ENCODE peak calls at places on chromosomes 7 and 10, in eight cellular contexts. C is PC-3, Y is heart left ventricle, J is BE2C, M is esophagus squamous epithelium, U is adrenal gland, S is ovary, Z is tibial artery. L is an unnamed sample. For H3K4me1, the result is how much of the 10 kb centered on the place peaks cover.

GRCh38 chr10:110067960-110068770 is 60.4 kb downstream of the ADD3 start:
- DNase-seq in M (no peak), S (no peak), Y (peak), C (no peak), Z (no peak), U (no peak), J (no peak), L (no peak)

GRCh38 chr10:77274046-77274795 is 363.4 kb downstream of the KCNMA1 start:
- DNase-seq in S (no peak), U (no peak), M (no peak), Y (no peak), J (no peak), C (peak), Z (no peak), L (no peak)

GRCh38 chr7:112070674-112071256 is 135.4 kb downstream of the DOCK4 start:
- DNase-seq in M (no peak), S (no peak), J (no peak), Y (no peak), U (no peak), Z (no peak), C (no peak), L (no peak)

GRCh38 chr7:133445617-133446016 is 192.7 kb downstream of the EXOC4 start:
- DNase-seq in J (no peak), C (no peak), Y (no peak), S (no peak), Z (no peak), M (no peak), U (no peak), L (no peak)

GRCh38 chr10:130737622-130738021 is 573.9 kb downstream of the TCERG1L start:
- DNase-seq in M (no peak), U (peak), J (no peak), Z (peak), S (no peak), C (no peak), Y (no peak), L (no peak)

GRCh38 chr7:31002256-31002655 is 38.5 kb downstream of the GHRHR start:
- DNase-seq in C (no peak), S (no peak), Z (no peak), U (no peak), J (no peak), M (no peak), Y (no peak), L (no peak)

GRCh38 chr7:12508005-12508404 is 62.5 kb upstream of the SCIN start:
- DNase-seq in J (no peak), C (no peak), U (no peak), S (no peak), M (no peak), Z (no peak), Y (no peak), L (no peak)

GRCh38 chr10:6141296-6142151 is 52.7 kb downstream of the RBM17 start:
- DNase-seq in J (peak), S (no peak), Z (no peak), U (no peak), C (peak), M (no peak), Y (peak), L (no peak)

GRCh38 chr10:110629680-110630191 is 14.4 kb upstream of the RBM20 start:
- DNase-seq in C (peak), S (no peak), M (no peak), Z (no peak), U (no peak), J (no peak), Y (no peak), L (no peak)

GRCh38 chr10:125024496-125025234 is 82.7 kb downstream of the ZRANB1 start:
- DNase-seq in Z (no peak), J (peak), M (no peak), S (no peak), C (no peak), Y (no peak), U (no peak), L (no peak)
- H3K4me3 ChIP-seq in Z (peak), J (peak), M (no peak), S (no peak), C (no peak), Y (peak), U (no peak), L (no peak)

DNA sequence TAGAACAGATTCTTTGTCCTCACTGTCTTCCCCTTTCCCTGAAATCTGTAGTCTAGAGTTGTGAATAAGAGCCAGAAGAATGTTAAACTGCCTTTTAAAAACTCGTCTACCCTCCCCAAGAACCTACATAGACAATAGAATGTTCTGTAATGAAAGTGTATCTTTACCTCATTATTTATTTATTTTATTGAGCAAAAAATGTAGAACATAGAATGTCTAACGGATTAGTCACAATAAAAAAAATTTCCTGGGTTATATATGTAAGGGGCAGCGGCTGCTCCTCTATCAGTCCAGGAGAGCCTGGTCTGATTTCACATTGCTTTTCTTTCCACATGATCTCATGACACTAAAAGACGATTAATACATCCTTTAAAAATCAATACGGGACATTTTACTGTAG is 135.7 kb downstream of the SDK1 start:
- DNase-seq in J (no peak), Y (no peak), U (no peak), C (peak), M (no peak), Z (no peak), S (no peak), L (no peak)
- TF ChIP-seq CTCF in J (no peak), Y (no peak), U (no peak), C (no peak), M (no peak), Z (no peak), S (no peak), L (no peak)

DNA sequence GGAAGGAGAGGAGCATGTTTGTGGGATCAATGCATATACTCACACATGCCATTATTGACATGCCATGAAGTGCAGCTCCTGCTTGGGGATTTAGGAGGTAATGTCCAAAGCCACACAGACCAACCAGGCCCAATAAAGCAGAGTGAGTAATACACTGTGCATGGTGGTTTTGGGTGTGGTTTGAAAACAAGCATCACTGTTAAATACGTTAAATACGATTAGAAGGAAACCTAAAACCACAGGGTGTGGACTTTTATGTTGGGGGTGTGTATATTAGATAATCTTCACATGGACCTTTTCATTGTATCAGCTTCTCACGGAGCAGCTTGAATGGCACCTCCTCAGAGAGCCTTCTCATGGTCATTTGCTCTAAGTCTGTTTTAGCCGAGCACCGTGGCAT is 10.4 kb upstream of the EIF3A start:
- DNase-seq in J (no peak), M (no peak), S (no peak), Z (no peak), Y (no peak), U (peak), C (peak), L (no peak)
- H3K4me1 ChIP-seq in J (under half), M (under half), S (under half), Z (under half), Y (under half), U (under half), C (under half), L (under half)

DNA sequence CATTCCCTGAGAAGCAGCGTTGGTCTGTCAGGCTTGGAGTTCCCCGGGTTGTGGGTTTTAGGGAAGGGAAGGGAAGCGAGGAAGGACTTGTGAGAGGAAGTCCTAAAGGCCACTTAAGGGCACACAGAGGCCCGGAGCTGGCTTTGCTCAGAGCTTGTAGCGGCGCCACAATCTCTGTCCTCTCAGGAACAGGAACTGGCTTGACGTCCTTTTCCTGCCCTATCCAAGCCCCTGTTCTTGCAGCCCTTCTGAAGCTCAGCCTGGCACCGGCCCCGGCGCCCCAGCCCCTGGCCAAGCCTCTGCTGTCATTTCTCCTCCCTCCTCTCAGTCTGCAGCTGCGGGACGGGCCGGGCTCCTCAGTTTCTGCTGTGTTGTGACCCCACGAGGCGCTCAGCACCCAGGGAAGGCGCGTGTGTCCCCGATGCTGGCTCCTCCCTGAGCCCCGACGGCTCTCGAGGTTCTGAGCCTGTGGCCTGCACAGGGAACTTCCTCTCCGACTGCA is at the start of gene GIMAP8:
- DNase-seq in U (peak), C (no peak), M (peak), Y (peak), Z (peak), J (no peak), S (no peak), L (peak)
- H3K4me3 ChIP-seq in U (no peak), C (no peak), M (peak), Y (peak), Z (peak), J (no peak), S (peak), L (no peak)

GRCh38 chr7:139829654-139830130 is 628 bp downstream of the TBXAS1 start:
- DNase-seq in S (no peak), M (no peak), J (no peak), C (no peak), Y (no peak), U (no peak), Z (no peak), L (no peak)

GRCh38 chr7:139828880-139829653 is at the start of gene TBXAS1:
- DNase-seq in C (peak), Z (no peak), J (no peak), U (peak), S (no peak), Y (peak), M (no peak), L (no peak)

GRCh38 chr7:139828446-139828845 is 618 bp upstream of the TBXAS1 start:
- DNase-seq in Z (no peak), S (no peak), C (no peak), U (no peak), J (no peak), Y (no peak), M (no peak), L (no peak)

GRCh38 chr7:139825666-139826290 is 3.3 kb upstream of the TBXAS1 start:
- DNase-seq in Z (no peak), J (no peak), U (no peak), M (no peak), Y (no peak), C (peak), S (no peak), L (no peak)

DNA sequence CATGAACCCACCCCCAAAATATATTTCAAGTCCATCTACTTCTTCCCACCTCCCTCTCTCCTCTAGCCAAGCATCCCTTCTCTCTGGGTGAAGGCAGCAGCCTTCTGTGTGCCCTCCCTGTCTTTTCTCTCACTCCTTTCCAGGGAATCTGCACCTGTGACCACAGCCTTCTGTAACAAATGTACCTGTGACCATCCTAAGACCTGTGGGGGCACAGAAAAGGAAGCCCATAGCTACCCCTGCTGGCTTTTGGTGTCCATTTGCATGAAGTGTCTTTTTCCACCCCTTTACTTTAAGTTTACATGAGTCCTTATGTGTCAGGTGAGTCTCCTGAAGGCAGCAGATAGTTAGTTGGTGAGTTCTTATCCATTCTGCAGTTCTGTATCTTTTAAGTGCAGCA is 2.0 kb upstream of the TBXAS1 start:
- DNase-seq in J (no peak), Z (no peak), S (no peak), C (peak), U (no peak), M (no peak), Y (no peak), L (no peak)
- TF ChIP-seq CTCF in J (peak), Z (peak), S (no peak), C (no peak), U (no peak), M (no peak), Y (peak), L (no peak)

GRCh38 chr10:102603946-102604345 is 40.3 kb upstream of the TRIM8 start:
- DNase-seq in Y (no peak), S (no peak), M (no peak), J (no peak), C (no peak), U (no peak), Z (no peak), L (no peak)
- H3K4me1 ChIP-seq in Y (half or more), S (under half), M (under half), J (under half), C (under half), U (under half), Z (under half), L (under half)

DNA sequence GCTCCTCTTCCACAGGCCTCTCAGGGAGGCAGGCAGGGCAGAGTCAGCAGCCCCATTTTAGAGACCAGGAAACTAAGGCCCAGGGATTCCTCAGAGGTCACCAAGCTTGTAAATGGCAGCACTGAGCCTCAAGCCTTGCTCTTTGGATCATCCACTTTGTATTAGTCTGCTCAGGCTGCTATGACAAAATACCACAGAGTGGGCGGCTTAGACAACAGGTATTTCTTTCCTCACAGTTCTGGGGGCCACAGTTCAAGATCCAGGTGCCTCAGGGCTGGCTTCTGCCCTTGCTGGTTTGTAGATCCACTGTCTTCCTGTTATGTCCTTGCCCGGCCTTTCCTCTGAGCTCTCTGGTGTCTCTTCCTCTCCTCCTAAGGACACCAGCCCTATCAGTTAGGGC is 151.2 kb downstream of the GRK5 start:
- DNase-seq in Y (peak), M (no peak), U (no peak), C (no peak), S (no peak), J (no peak), Z (no peak), L (no peak)
- H3K4me3 ChIP-seq in Y (no peak), M (no peak), U (no peak), C (no peak), S (no peak), J (no peak), Z (no peak), L (no peak)

GRCh38 chr10:88194041-88194887 is 330.8 kb downstream of the PTEN start:
- DNase-seq in M (no peak), U (no peak), Z (no peak), C (no peak), J (no peak), S (no peak), Y (no peak), L (no peak)

GRCh38 chr10:88196298-88196697 is 332.9 kb downstream of the PTEN start:
- DNase-seq in M (no peak), Y (no peak), Z (no peak), C (no peak), U (no peak), S (no peak), J (no peak), L (no peak)

GRCh38 chr10:88198023-88198422 is 334.6 kb downstream of the PTEN start:
- DNase-seq in U (no peak), S (no peak), M (no peak), J (no peak), Z (no peak), C (no peak), Y (no peak), L (no peak)

GRCh38 chr10:88194961-88195367 is 331.5 kb downstream of the PTEN start:
- DNase-seq in J (peak), Y (no peak), Z (no peak), U (no peak), C (no peak), S (no peak), M (no peak), L (no peak)

GRCh38 chr10:88195841-88196240 is 332.4 kb downstream of the PTEN start:
- DNase-seq in Y (no peak), M (no peak), J (no peak), Z (no peak), U (no peak), C (no peak), S (no peak), L (no peak)
- TF ChIP-seq CTCF in Y (no peak), M (no peak), J (no peak), Z (no peak), U (no peak), C (no peak), S (no peak), L (no peak)

GRCh38 chr10:3402334-3402733 is 229.8 kb upstream of the PITRM1 start:
- DNase-seq in S (no peak), U (no peak), Y (no peak), Z (no peak), J (no peak), C (no peak), M (no peak), L (no peak)

GRCh38 chr10:3399756-3400155 is 227.2 kb upstream of the PITRM1 start:
- DNase-seq in J (no peak), M (no peak), S (no peak), Z (no peak), Y (no peak), U (no peak), C (peak), L (no peak)

GRCh38 chr10:3398825-3399646 is 226.5 kb upstream of the PITRM1 start:
- DNase-seq in S (no peak), Z (no peak), M (no peak), U (peak), Y (peak), J (peak), C (peak), L (no peak)

GRCh38 chr10:3401491-3401938 is 228.9 kb upstream of the PITRM1 start:
- DNase-seq in S (no peak), U (no peak), J (no peak), Z (no peak), Y (no peak), M (no peak), C (peak), L (no peak)

GRCh38 chr10:3400368-3400767 is 227.8 kb upstream of the PITRM1 start:
- DNase-seq in S (no peak), U (no peak), M (no peak), Z (no peak), Y (no peak), C (no peak), J (no peak), L (no peak)
- H3K4me1 ChIP-seq in S (under half), U (under half), M (under half), Z (under half), Y (under half), C (under half), J (under half), L (under half)

GRCh38 chr7:149867762-149868637 is 5.8 kb upstream of the ATP6V0E2 start:
- DNase-seq in Y (peak), J (no peak), Z (no peak), U (peak), S (no peak), M (no peak), C (no peak), L (no peak)
- H3K4me3 ChIP-seq in Y (no peak), J (no peak), Z (no peak), U (no peak), S (no peak), M (no peak), C (no peak), L (no peak)